ENCODE peak calls at places on chromosomes 13 and 19, in ten cellular contexts. Z, C, R, H, O, M, Q, B, X and Y are unnamed samples.
A peak's percentile ranks its signal among the peaks of the same experiment; 100 is the strongest.

GRCh38 chr13:41211062-41211461 is 16.7 kb upstream of the KBTBD7 start:
- ATAC-seq in Z (no peak), C (no peak), R (no peak), H (no peak), O (no peak), M (no peak), Q (no peak), B (no peak), X (no peak), Y (no peak)

GRCh38 chr13:108508263-108508662 is 121.1 kb upstream of the MYO16 start:
- ATAC-seq in Z (no peak), C (no peak), R (peak; percentile 34), H (no peak), O (no peak), M (no peak), Q (no peak), B (no peak), X (no peak), Y (no peak)

GRCh38 chr13:34464011-34464410 is 478.1 kb upstream of the NBEA start:
- ATAC-seq in Z (no peak), C (no peak), R (no peak), H (no peak), O (no peak), M (peak; percentile 56), Q (no peak), B (no peak), X (no peak), Y (no peak)

GRCh38 chr19:48330012-48330681 is 4.8 kb downstream of the EMP3 start:
- ATAC-seq in Z (no peak), C (peak; percentile 34), R (peak; percentile 54), H (peak; percentile 37), O (peak; percentile 36), M (no peak), Q (peak; percentile 15), B (peak; percentile 20), X (peak; percentile 25), Y (no peak)

GRCh38 chr13:30341815-30342570 is 34.6 kb upstream of the KATNAL1 start:
- ATAC-seq in Z (peak; percentile 91), C (no peak), R (no peak), H (no peak), O (no peak), M (peak; percentile 94), Q (peak; percentile 85), B (peak; percentile 97), X (no peak), Y (peak; percentile 87)

GRCh38 chr19:38544569-38545315 is 73.0 kb downstream of the MAP4K1 start:
- ATAC-seq in Z (no peak), C (no peak), R (peak; percentile 37), H (no peak), O (no peak), M (no peak), Q (no peak), B (no peak), X (no peak), Y (no peak)

GRCh38 chr19:14577885-14578427 is 4.9 kb upstream of the CLEC17A start:
- ATAC-seq in Z (no peak), C (no peak), R (peak; percentile 69), H (no peak), O (no peak), M (peak; percentile 13), Q (no peak), B (no peak), X (peak; percentile 59), Y (no peak)

GRCh38 chr13:40233731-40234195 is 432.7 kb downstream of the FOXO1 start:
- ATAC-seq in Z (no peak), C (no peak), R (no peak), H (no peak), O (no peak), M (no peak), Q (peak; percentile 55), B (peak; percentile 41), X (no peak), Y (no peak)

GRCh38 chr19:31568724-31569123 is 219.5 kb upstream of the TSHZ3 start:
- ATAC-seq in Z (no peak), C (no peak), R (no peak), H (no peak), O (no peak), M (no peak), Q (no peak), B (no peak), X (no peak), Y (no peak)

GRCh38 chr19:2488405-2488941 is 12.5 kb downstream of the GADD45B start:
- ATAC-seq in Z (peak; percentile 3), C (no peak), R (no peak), H (peak; percentile 16), O (peak; percentile 38), M (no peak), Q (peak; percentile 49), B (peak; percentile 15), X (no peak), Y (no peak)

GRCh38 chr13:67224148-67224846 is 5.8 kb downstream of the PCDH9 start:
- ATAC-seq in Z (peak; percentile 81), C (peak; percentile 70), R (peak; percentile 52), H (peak; percentile 48), O (peak; percentile 58), M (peak; percentile 66), Q (peak; percentile 89), B (peak; percentile 89), X (peak; percentile 78), Y (peak; percentile 80)

GRCh38 chr13:24249586-24249985 is 59.8 kb upstream of the C1QTNF9 start:
- ATAC-seq in Z (no peak), C (no peak), R (no peak), H (no peak), O (no peak), M (no peak), Q (no peak), B (no peak), X (no peak), Y (no peak)

GRCh38 chr13:71517004-71517403 is 350.0 kb downstream of the DACH1 start:
- ATAC-seq in Z (no peak), C (no peak), R (no peak), H (no peak), O (no peak), M (peak; percentile 55), Q (no peak), B (no peak), X (no peak), Y (no peak)

GRCh38 chr13:45242070-45242469 is 41.2 kb upstream of the KCTD4 start:
- ATAC-seq in Z (no peak), C (no peak), R (no peak), H (no peak), O (no peak), M (no peak), Q (peak; percentile 43), B (peak; percentile 81), X (no peak), Y (peak; percentile 60)

GRCh38 chr13:57507752-57508463 is 123.6 kb upstream of the PCDH17 start:
- ATAC-seq in Z (no peak), C (no peak), R (no peak), H (no peak), O (no peak), M (no peak), Q (no peak), B (no peak), X (no peak), Y (no peak)

GRCh38 chr13:46648166-46648607 is 95.2 kb downstream of the LRCH1 start:
- ATAC-seq in Z (no peak), C (peak; percentile 51), R (peak; percentile 95), H (no peak), O (peak; percentile 32), M (peak; percentile 65), Q (peak; percentile 56), B (peak; percentile 24), X (peak; percentile 87), Y (peak; percentile 22)

GRCh38 chr13:45412274-45413049 is 5.7 kb downstream of the SLC25A30 start:
- ATAC-seq in Z (no peak), C (no peak), R (peak; percentile 23), H (no peak), O (no peak), M (peak; percentile 45), Q (peak; percentile 41), B (no peak), X (no peak), Y (no peak)

GRCh38 chr19:39135701-39136100 is 10.1 kb downstream of the PAK4 start:
- ATAC-seq in Z (no peak), C (no peak), R (no peak), H (no peak), O (no peak), M (no peak), Q (no peak), B (no peak), X (no peak), Y (no peak)

GRCh38 chr13:113557013-113557412 is 27.5 kb upstream of the TFDP1 start:
- ATAC-seq in Z (peak; percentile 10), C (no peak), R (no peak), H (no peak), O (no peak), M (no peak), Q (no peak), B (no peak), X (no peak), Y (no peak)

GRCh38 chr19:480016-480855 is 16.1 kb upstream of the MADCAM1 start:
- ATAC-seq in Z (peak; percentile 88), C (no peak), R (no peak), H (peak; percentile 67), O (no peak), M (peak; percentile 94), Q (peak; percentile 91), B (peak; percentile 93), X (peak; percentile 56), Y (peak; percentile 90)

GRCh38 chr19:42028304-42029216 is 34.5 kb upstream of the ATP1A3 start:
- ATAC-seq in Z (no peak), C (no peak), R (no peak), H (no peak), O (no peak), M (no peak), Q (no peak), B (no peak), X (no peak), Y (no peak)

GRCh38 chr13:51739403-51740112 is 64.4 kb downstream of the DHRS12 start:
- ATAC-seq in Z (peak; percentile 70), C (no peak), R (no peak), H (no peak), O (no peak), M (no peak), Q (peak; percentile 78), B (peak; percentile 85), X (no peak), Y (peak; percentile 84)

GRCh38 chr19:15550847-15551182 is 42.5 kb downstream of the CYP4F22 start:
- ATAC-seq in Z (no peak), C (no peak), R (no peak), H (peak; percentile 0), O (no peak), M (peak; percentile 8), Q (no peak), B (no peak), X (no peak), Y (no peak)

GRCh38 chr13:30796833-30797601 is 61.7 kb downstream of the ALOX5AP start:
- ATAC-seq in Z (no peak), C (no peak), R (peak; percentile 81), H (no peak), O (peak; percentile 89), M (no peak), Q (no peak), B (no peak), X (peak; percentile 57), Y (no peak)

GRCh38 chr19:1616875-1617274 is 11.6 kb upstream of the UQCR11 start:
- ATAC-seq in Z (no peak), C (no peak), R (no peak), H (peak; percentile 29), O (peak; percentile 58), M (no peak), Q (no peak), B (no peak), X (peak; percentile 45), Y (no peak)

GRCh38 chr13:94558721-94559120 is 37.2 kb downstream of the TGDS start:
- ATAC-seq in Z (no peak), C (peak; percentile 73), R (no peak), H (peak; percentile 52), O (peak; percentile 54), M (no peak), Q (no peak), B (no peak), X (no peak), Y (no peak)

GRCh38 chr19:4264812-4265211 is 14.3 kb upstream of the SHD start:
- ATAC-seq in Z (no peak), C (peak; percentile 52), R (no peak), H (peak; percentile 62), O (no peak), M (no peak), Q (no peak), B (no peak), X (no peak), Y (no peak)

GRCh38 chr19:40907968-40908735 is 26.1 kb upstream of the CYP2A7 start:
- ATAC-seq in Z (no peak), C (peak; percentile 51), R (peak; percentile 73), H (peak; percentile 82), O (peak; percentile 58), M (no peak), Q (peak; percentile 23), B (no peak), X (no peak), Y (no peak)